ENCODE peak calls at places on chromosome 14, in seven cellular contexts. T, V, D, Y, M, N and B are unnamed samples.

GRCh38 chr14:54857830-54858269 is 44.8 kb downstream of the GCH1 start:
- DNase-seq in T (no peak), V (no peak), D (no peak), Y (no peak), M (no peak), N (no peak), B (no peak)

GRCh38 chr14:90760591-90761316 is 55.5 kb downstream of the TTC7B start:
- DNase-seq in T (peak; percentile 48), V (peak; percentile 40), D (no peak), Y (no peak), M (no peak), N (no peak), B (peak; percentile 64)

GRCh38 chr14:33589334-33589733 is 361.5 kb downstream of the EGLN3 start:
- DNase-seq in T (peak; percentile 77), V (peak; percentile 93), D (no peak), Y (no peak), M (no peak), N (no peak), B (peak; percentile 98)

GRCh38 chr14:103362780-103363179 is 22.4 kb upstream of the MARK3 start:
- DNase-seq in T (no peak), V (peak; percentile 35), D (no peak), Y (no peak), M (no peak), N (no peak), B (peak; percentile 55)

GRCh38 chr14:100239200-100239839 is 376 bp downstream of the YY1 start:
- DNase-seq in T (peak; percentile 44), V (peak; percentile 38), D (peak; percentile 15), Y (no peak), M (peak; percentile 18), N (no peak), B (no peak)

GRCh38 chr14:96616168-96616681 is 114.0 kb downstream of the PAPOLA start:
- DNase-seq in T (no peak), V (no peak), D (no peak), Y (no peak), M (no peak), N (no peak), B (no peak)

GRCh38 chr14:61388173-61388975 is 67.0 kb downstream of the PRKCH start:
- DNase-seq in T (peak; percentile 39), V (peak; percentile 30), D (no peak), Y (no peak), M (no peak), N (no peak), B (peak; percentile 90)

GRCh38 chr14:70567791-70568190 is 32.7 kb downstream of the MED6 start:
- DNase-seq in T (peak; percentile 13), V (peak; percentile 56), D (no peak), Y (no peak), M (no peak), N (no peak), B (peak; percentile 70)

GRCh38 chr14:88541324-88541723 is 13.5 kb downstream of the PTPN21 start:
- DNase-seq in T (no peak), V (no peak), D (no peak), Y (no peak), M (no peak), N (no peak), B (no peak)

GRCh38 chr14:29045237-29045636 is 278.6 kb downstream of the FOXG1 start:
- DNase-seq in T (no peak), V (no peak), D (no peak), Y (no peak), M (no peak), N (no peak), B (no peak)

GRCh38 chr14:24207104-24207543 is 1.6 kb downstream of the TSSK4 start:
- DNase-seq in T (no peak), V (no peak), D (no peak), Y (no peak), M (no peak), N (no peak), B (no peak)

GRCh38 chr14:40221428-40221827 is 789.2 kb upstream of the FBXO33 start:
- DNase-seq in T (no peak), V (no peak), D (no peak), Y (no peak), M (no peak), N (no peak), B (peak; percentile 95)

GRCh38 chr14:77025744-77026165 is 2.8 kb downstream of the IRF2BPL start:
- DNase-seq in T (no peak), V (peak; percentile 61), D (peak; percentile 22), Y (no peak), M (no peak), N (no peak), B (no peak)

GRCh38 chr14:36580856-36581831 is 1.3 kb downstream of the NKX2-8 start:
- DNase-seq in T (peak; percentile 70), V (peak; percentile 62), D (no peak), Y (no peak), M (no peak), N (no peak), B (peak; percentile 48)

GRCh38 chr14:101469382-101470251 is 91.7 kb upstream of the DIO3 start:
- DNase-seq in T (no peak), V (no peak), D (no peak), Y (no peak), M (no peak), N (no peak), B (no peak)

GRCh38 chr14:81400852-81401251 is 728 bp upstream of the STON2 start:
- DNase-seq in T (peak; percentile 93), V (peak; percentile 100), D (peak; percentile 21), Y (no peak), M (no peak), N (no peak), B (peak; percentile 99)

GRCh38 chr14:32104803-32105202 is 27.7 kb downstream of the ARHGAP5 start:
- DNase-seq in T (no peak), V (peak; percentile 26), D (no peak), Y (no peak), M (no peak), N (no peak), B (no peak)

GRCh38 chr14:91317381-91318313 is 73.1 kb upstream of the GPR68 start:
- DNase-seq in T (peak; percentile 80), V (peak; percentile 21), D (peak; percentile 81), Y (peak; percentile 51), M (peak; percentile 73), N (peak; percentile 46), B (peak; percentile 20)

GRCh38 chr14:100434911-100435455 is 111.8 kb downstream of the SLC25A47 start:
- DNase-seq in T (no peak), V (no peak), D (no peak), Y (no peak), M (no peak), N (no peak), B (no peak)

GRCh38 chr14:99512571-99513182 is 31.5 kb downstream of the CCNK start:
- DNase-seq in T (no peak), V (no peak), D (no peak), Y (no peak), M (no peak), N (no peak), B (no peak)

GRCh38 chr14:30572771-30573170 is 13.8 kb downstream of the G2E3 start:
- DNase-seq in T (no peak), V (no peak), D (no peak), Y (no peak), M (no peak), N (no peak), B (no peak)

GRCh38 chr14:102215522-102216250 is 76.0 kb downstream of the WDR20 start:
- DNase-seq in T (peak; percentile 34), V (peak; percentile 15), D (peak; percentile 36), Y (no peak), M (no peak), N (no peak), B (peak; percentile 61)

GRCh38 chr14:53539489-53540126 is 386.5 kb upstream of the DDHD1 start:
- DNase-seq in T (peak; percentile 79), V (peak; percentile 77), D (peak; percentile 67), Y (no peak), M (peak; percentile 30), N (no peak), B (peak; percentile 92)

GRCh38 chr14:32230181-32230580 is 27.1 kb upstream of the RNU6-8 start:
- DNase-seq in T (peak; percentile 57), V (peak; percentile 63), D (no peak), Y (no peak), M (no peak), N (no peak), B (peak; percentile 89)

GRCh38 chr14:50792634-50793068 is 38.3 kb downstream of the NIN start:
- DNase-seq in T (no peak), V (no peak), D (no peak), Y (no peak), M (no peak), N (no peak), B (no peak)

GRCh38 chr14:75619598-75619997 is 41.1 kb downstream of the ERG28 start:
- DNase-seq in T (no peak), V (no peak), D (no peak), Y (no peak), M (no peak), N (no peak), B (no peak)

GRCh38 chr14:38291681-38292459 is 36.0 kb upstream of the CLEC14A start:
- DNase-seq in T (no peak), V (peak; percentile 52), D (no peak), Y (no peak), M (no peak), N (no peak), B (peak; percentile 13)

GRCh38 chr14:71183856-71184255 is 276.6 kb downstream of the PCNX1 start:
- DNase-seq in T (no peak), V (no peak), D (no peak), Y (no peak), M (no peak), N (no peak), B (no peak)

GRCh38 chr14:31933716-31934115 is 143.4 kb upstream of the ARHGAP5 start:
- DNase-seq in T (peak; percentile 69), V (peak; percentile 49), D (no peak), Y (no peak), M (no peak), N (no peak), B (peak; percentile 86)

GRCh38 chr14:34711169-34711568 is 3.2 kb downstream of the CFL2 start:
- DNase-seq in T (peak; percentile 25), V (peak; percentile 94), D (peak; percentile 34), Y (no peak), M (no peak), N (no peak), B (peak; percentile 33)

GRCh38 chr14:26794731-26795130 is 196.9 kb upstream of the NOVA1 start:
- DNase-seq in T (peak; percentile 29), V (peak; percentile 70), D (no peak), Y (no peak), M (no peak), N (no peak), B (no peak)

GRCh38 chr14:91392623-91393303 is 24.9 kb downstream of the CCDC88C start:
- DNase-seq in T (no peak), V (no peak), D (no peak), Y (no peak), M (no peak), N (no peak), B (no peak)